ENCODE peak calls at places on chromosomes 4 and X, in five cellular contexts. I, B, E, F and Q are unnamed samples.

GRCh38 chr4:138666366-138666765 is 349.2 kb upstream of the NOCT start:
- DNase-seq in F (no peak), B (no peak), E (no peak), I (no peak), Q (no peak)

GRCh38 chr4:56786955-56787354 is 34.5 kb downstream of the SPINK2 start:
- DNase-seq in B (peak), F (peak), E (no peak), I (peak), Q (peak)

GRCh38 chr4:80077639-80078038 is 4.6 kb upstream of the ANTXR2 start:
- DNase-seq in F (no peak), B (no peak), E (no peak), I (no peak), Q (no peak)

GRCh38 chr4:114019276-114019971 is 40.0 kb upstream of the ARSJ start:
- DNase-seq in F (peak), B (no peak), E (no peak), I (no peak), Q (no peak)

GRCh38 chr4:109702950-109703663 is at the start of gene CASP6:
- DNase-seq in B (peak), E (no peak), I (peak), F (peak), Q (peak)

GRCh38 chr4:181504846-181505374 is 738.3 kb upstream of the TENM3 start:
- DNase-seq in F (no peak), B (no peak), I (no peak), E (no peak), Q (no peak)

GRCh38 chr4:123386608-123387007 is 10.0 kb upstream of the SPRY1 start:
- DNase-seq in E (no peak), I (no peak), F (peak), B (no peak), Q (no peak)

GRCh38 chrX:153885968-153886903 is at the start of gene L1CAM:
- DNase-seq in B (no peak), E (no peak), I (no peak), F (no peak), Q (no peak)

GRCh38 chr4:70722199-70722791 is 531 bp downstream of the RUFY3 start:
- DNase-seq in E (no peak), I (no peak), B (peak), F (peak), Q (no peak)

GRCh38 chr4:81504685-81505598 is 33.2 kb upstream of the RASGEF1B start:
- DNase-seq in F (no peak), B (no peak), E (no peak), I (no peak), Q (no peak)

GRCh38 chr4:41258783-41259182 is 2.1 kb downstream of the UCHL1 start:
- DNase-seq in B (peak), E (peak), I (no peak), F (peak), Q (peak)

GRCh38 chrX:75155454-75155829 is 641 bp downstream of the ABCB7 start:
- DNase-seq in B (no peak), E (no peak), I (no peak), F (peak), Q (no peak)

GRCh38 chr4:25076625-25077413 is 46.1 kb upstream of the LGI2 start:
- DNase-seq in E (no peak), I (peak), F (no peak), B (no peak), Q (no peak)

GRCh38 chrX:12949927-12950656 is 24.8 kb upstream of the TMSB4X start:
- DNase-seq in B (peak), F (peak), E (no peak), I (peak), Q (peak)

GRCh38 chrX:136395271-136395670 is 92.5 kb upstream of the BRS3 start:
- DNase-seq in E (no peak), B (no peak), I (no peak), F (peak), Q (no peak)

GRCh38 chr4:120918788-120919187 is 3.7 kb downstream of the PRDM5 start:
- DNase-seq in B (peak), E (no peak), I (peak), F (no peak), Q (no peak)

GRCh38 chr4:128355301-128355700 is 67.7 kb upstream of the PGRMC2 start:
- DNase-seq in F (no peak), I (no peak), E (no peak), B (no peak), Q (no peak)

GRCh38 chrX:40176979-40177430 is 79.2 kb upstream of the BCOR start:
- DNase-seq in E (no peak), F (peak), I (peak), B (peak), Q (no peak)

GRCh38 chrX:122866527-122866926 is 317.6 kb upstream of the GRIA3 start:
- DNase-seq in B (no peak), I (no peak), F (peak), E (peak), Q (no peak)

GRCh38 chr4:142645478-142646108 is 200.5 kb downstream of the INPP4B start:
- DNase-seq in F (peak), E (no peak), B (no peak), I (no peak), Q (no peak)

GRCh38 chr4:121270384-121270783 is 106.3 kb upstream of the TNIP3 start:
- DNase-seq in B (no peak), F (no peak), I (no peak), E (no peak), Q (no peak)

GRCh38 chr4:184529283-184529682 is 54.9 kb upstream of the IRF2 start:
- DNase-seq in B (no peak), E (no peak), I (no peak), F (no peak), Q (no peak)

GRCh38 chr4:75542824-75543223 is 13.0 kb upstream of the ODAPH start:
- DNase-seq in B (no peak), F (peak), I (no peak), E (peak), Q (peak)

GRCh38 chr4:15343581-15343980 is 84.3 kb upstream of the C1QTNF7 start:
- DNase-seq in I (no peak), B (no peak), F (no peak), E (no peak), Q (no peak)

GRCh38 chr4:70979445-70980008 is 13.9 kb upstream of the DCK start:
- DNase-seq in F (no peak), E (no peak), I (no peak), B (no peak), Q (no peak)

GRCh38 chr4:151709587-151709986 is 51.2 kb downstream of the GATB start:
- DNase-seq in B (no peak), I (no peak), E (no peak), F (no peak), Q (no peak)
- H3K4me3 ChIP-seq in B (no peak), I (no peak), E (no peak), F (no peak), Q (no peak)

DNA sequence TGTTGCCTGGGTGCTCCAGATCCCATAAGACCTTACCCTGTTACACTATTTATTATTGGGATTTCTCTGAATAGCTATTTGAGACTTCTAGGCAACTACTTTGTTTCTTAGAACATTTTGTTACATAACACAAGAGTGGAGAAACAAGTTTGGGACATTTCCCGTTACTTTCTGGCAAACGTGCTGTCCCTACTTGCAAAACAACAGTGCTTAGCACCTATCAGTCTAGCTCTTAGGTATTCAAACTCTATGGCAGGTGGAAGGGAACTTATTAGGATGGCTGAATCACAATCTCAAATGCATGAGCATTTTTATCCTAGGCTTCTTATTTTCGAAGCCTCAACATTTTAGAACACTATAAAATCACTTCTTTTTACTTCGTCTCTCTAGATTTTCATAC is 613.6 kb downstream of the DMD start:
- DNase-seq in I (no peak), F (no peak), E (no peak), B (no peak), Q (no peak)
- H3K4me3 ChIP-seq in I (no peak), F (no peak), E (no peak), B (no peak), Q (no peak)

GRCh38 chrX:41408576-41408975 is 38.6 kb upstream of the NYX start:
- DNase-seq in F (no peak), E (no peak), B (no peak), I (no peak), Q (no peak)

GRCh38 chrX:41407816-41408215 is 39.3 kb upstream of the NYX start:
- DNase-seq in I (no peak), B (no peak), F (no peak), E (no peak), Q (no peak)

GRCh38 chrX:41409006-41409405 is 38.1 kb upstream of the NYX start:
- DNase-seq in I (no peak), F (no peak), E (no peak), B (no peak), Q (no peak)

DNA sequence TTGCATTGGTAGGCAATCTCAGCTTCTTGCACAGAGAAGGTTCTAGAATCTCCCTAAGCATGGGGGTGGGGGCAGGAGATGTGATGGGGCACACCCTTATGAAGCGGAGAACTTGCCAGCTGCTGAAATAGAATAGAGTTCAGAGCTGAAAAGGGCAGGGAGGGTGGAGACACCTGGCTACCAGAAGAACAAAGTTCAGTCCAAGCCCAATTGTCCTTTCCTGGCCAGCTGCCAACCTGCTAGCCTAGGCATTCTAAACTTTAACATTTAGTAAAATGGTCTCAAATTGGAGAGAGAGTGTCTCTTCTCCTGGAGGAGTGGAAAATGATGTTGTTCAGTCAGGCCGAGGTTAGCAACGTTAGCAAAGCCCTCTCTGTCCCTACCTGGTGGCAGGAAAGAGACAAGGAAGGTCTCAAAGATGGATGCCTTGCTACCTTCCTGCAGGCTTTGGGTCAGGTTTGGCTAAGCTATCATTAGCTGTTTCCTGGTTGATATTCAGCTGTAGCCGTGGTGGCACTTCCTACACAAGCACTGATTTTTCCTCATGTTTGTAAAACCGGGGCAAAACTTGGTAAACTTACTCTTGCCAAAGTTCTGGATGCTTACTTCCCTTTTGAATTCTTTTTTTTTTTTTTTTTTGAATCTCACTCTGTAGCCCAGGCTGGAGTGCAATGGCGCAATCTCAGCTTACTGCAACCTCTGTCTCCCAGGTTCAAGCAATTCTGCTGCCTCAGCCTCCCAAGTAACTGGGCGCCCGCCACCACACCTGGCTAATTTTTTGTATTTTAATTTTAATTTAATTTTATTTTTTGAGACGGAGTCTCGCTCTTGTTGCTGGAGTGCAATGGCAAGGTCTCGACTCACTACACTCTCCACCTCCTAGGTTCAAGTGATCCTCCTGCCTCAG is 34.6 kb upstream of the NYX start:
- DNase-seq in F (no peak), B (no peak), I (no peak), E (no peak), Q (no peak)
- H3K4me3 ChIP-seq in F (no peak), B (no peak), I (no peak), E (no peak), Q (no peak)

GRCh38 chr4:40200881-40201797 is 4.3 kb downstream of the RHOH start:
- DNase-seq in B (no peak), E (no peak), F (peak), I (no peak), Q (peak)
- H3K4me3 ChIP-seq in B (no peak), E (no peak), F (no peak), I (no peak), Q (no peak)

DNA sequence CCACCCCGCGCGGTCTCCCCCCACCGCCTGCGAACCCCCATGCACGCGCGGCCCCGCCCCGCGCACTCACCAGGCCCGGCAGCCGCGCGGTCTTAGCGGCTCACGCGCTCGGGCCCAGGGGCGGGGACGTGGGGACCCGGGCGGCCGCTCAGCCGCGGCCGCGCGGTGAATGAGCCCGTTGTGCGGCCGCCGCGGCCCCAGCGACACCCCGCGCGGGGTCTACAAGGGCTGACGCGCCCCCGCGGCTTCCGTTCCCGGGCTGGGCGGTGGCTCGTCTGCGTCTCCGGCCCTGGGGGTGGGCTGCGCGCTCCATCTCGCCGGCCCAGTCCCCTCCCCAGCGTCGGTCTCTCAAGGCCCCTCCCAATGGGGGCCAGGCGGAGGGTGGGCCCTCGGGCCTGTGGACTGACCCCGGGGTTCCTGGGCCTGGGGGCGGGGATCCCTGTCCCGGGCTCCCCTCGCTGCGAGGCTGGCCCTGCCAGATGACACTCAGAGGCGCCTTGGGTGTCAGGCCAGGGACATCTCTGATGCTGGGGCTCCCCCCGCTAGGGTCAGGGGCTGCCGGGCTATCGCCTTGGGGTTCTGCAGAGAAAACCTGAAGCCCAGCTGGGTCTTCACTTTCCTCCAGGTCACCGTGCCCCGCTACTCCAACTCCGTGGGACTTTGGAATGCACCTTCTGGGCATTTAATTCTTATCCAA is 4.3 kb upstream of the SLC26A1 start:
- DNase-seq in E (no peak), F (no peak), I (no peak), B (peak), Q (no peak)
- H3K4me3 ChIP-seq in E (peak), F (peak), I (no peak), B (no peak), Q (no peak)

DNA sequence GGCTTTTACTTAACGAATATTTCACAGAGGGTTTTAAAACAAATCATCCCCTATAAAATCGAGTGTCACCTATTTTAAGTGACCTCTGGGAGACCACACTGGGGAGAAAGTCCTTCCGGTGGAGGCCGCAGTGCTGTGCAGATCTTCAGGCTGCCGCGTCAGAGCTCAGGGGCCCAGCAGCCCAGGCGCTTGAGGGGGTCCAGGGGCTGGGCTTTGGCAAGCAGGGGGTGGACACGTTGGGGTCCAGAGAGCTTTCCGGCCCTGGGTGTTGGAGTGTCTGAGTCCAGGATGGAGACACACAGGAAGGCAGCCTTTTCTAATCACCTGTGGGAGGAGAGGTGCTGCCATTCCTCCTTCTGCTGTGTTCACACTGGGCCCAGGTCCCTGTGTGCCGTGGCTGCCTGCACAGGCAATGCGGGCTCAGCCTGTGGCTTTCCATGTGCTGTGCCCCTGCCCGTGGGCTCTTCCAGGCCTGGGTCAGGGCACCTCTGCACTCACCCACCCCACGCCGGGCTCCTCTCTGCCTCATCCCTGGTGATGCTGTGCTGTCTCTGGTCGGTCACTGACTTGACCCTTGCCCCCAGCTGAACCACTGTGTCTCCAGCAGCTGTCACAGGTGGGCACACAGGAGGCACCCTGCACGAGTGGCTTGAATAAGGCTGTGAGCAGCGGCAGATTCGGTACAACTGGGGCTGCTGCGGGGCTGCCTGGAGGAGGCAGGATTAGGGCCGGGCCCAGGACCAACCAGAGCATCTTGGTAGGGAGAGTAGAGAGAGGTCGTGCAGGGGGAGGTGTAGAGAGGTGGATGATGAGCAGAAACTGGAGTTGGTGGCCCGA is 10.0 kb downstream of the HTRA3 start:
- DNase-seq in I (no peak), B (peak), E (no peak), F (no peak), Q (no peak)
- H3K4me3 ChIP-seq in I (no peak), B (no peak), E (no peak), F (no peak), Q (no peak)

DNA sequence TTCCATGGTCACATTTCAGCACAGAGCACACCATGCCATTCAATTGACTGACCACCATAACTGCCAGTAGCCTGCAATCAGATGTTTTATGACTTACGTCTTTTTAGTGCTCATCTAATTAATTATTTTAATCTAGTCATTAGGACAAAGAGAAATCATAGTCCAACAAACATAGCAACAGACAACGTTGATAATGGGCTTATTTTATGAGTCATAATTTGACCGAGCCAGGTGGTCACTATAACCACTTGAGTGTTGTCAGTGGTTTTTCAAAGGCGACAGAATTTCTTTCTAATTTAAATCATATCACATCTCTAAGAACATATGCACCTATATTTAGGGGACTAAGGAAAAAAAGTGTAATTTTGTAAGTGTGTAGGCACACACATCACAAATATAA is 1.9 kb downstream of the SEC24D start:
- DNase-seq in B (no peak), I (no peak), F (peak), E (no peak), Q (no peak)
- H3K4me3 ChIP-seq in B (no peak), I (no peak), F (peak), E (peak), Q (peak)

DNA sequence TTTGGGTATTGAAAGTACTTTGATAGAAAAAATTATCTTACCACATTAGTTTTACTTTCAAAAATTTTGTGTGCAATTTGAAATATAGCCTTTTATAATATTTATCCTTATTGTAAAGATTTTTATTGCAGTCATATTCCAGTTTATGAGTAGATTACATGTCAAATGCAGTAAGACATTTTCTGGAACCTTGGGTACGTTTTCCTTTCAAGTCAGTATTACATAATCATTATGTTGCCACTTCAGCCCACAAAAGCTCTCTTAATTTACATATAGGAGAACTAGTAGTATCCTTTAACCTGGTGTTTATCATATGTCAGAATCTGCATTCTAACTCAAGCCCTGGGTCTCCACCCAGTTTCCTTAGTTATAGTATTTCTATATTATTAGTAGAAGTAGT is 98.5 kb downstream of the CENPC start:
- DNase-seq in E (no peak), F (no peak), I (no peak), B (no peak), Q (no peak)
- H3K4me3 ChIP-seq in E (no peak), F (no peak), I (no peak), B (no peak), Q (no peak)

GRCh38 chr4:707929-708630 is 2.4 kb downstream of the PCGF3 start:
- DNase-seq in E (no peak), F (no peak), B (no peak), I (no peak), Q (no peak)
- H3K4me3 ChIP-seq in E (no peak), F (no peak), B (no peak), I (no peak), Q (peak)